ENCODE peak calls at places on chromosomes 3 and 15, in ten cellular contexts. One of them, this sample, is unnamed.
A peak's percentile ranks its signal among the peaks of the same experiment; 100 is the strongest.

GRCh38 chr3:18445421-18446066 is 20.4 kb upstream of the SATB1 start:
- DNase-seq in astrocyte: no peak
- DNase-seq in right cardiac atrium: no peak
- DNase-seq in CD4-positive, alpha-beta memory T cell: peak; percentile 92
- DNase-seq in upper lobe of right lung: no peak
- DNase-seq in RWPE1: no peak
- DNase-seq in coronary artery: no peak
- DNase-seq in aorta: peak; percentile 53
- DNase-seq in psoas muscle: no peak
- DNase-seq in Peyer's patch: peak; percentile 83
- DNase-seq in this sample: peak; percentile 95

GRCh38 chr3:99699841-99700240 is 61.4 kb downstream of the COL8A1 start:
- DNase-seq in coronary artery: no peak
- DNase-seq in upper lobe of right lung: no peak
- DNase-seq in RWPE1: no peak
- DNase-seq in CD4-positive, alpha-beta memory T cell: peak; percentile 35
- DNase-seq in Peyer's patch: no peak
- DNase-seq in right cardiac atrium: no peak
- DNase-seq in astrocyte: peak; percentile 92
- DNase-seq in psoas muscle: no peak
- DNase-seq in aorta: no peak
- DNase-seq in this sample: no peak

GRCh38 chr15:57923311-57923710 is 142.2 kb downstream of the ALDH1A2 start:
- DNase-seq in aorta: no peak
- DNase-seq in astrocyte: no peak
- DNase-seq in coronary artery: no peak
- DNase-seq in upper lobe of right lung: no peak
- DNase-seq in psoas muscle: no peak
- DNase-seq in Peyer's patch: no peak
- DNase-seq in right cardiac atrium: no peak
- DNase-seq in CD4-positive, alpha-beta memory T cell: no peak
- DNase-seq in RWPE1: no peak
- DNase-seq in this sample: no peak

GRCh38 chr15:66214236-66214635 is 39.3 kb downstream of the MEGF11 start:
- DNase-seq in coronary artery: no peak
- DNase-seq in psoas muscle: no peak
- DNase-seq in Peyer's patch: no peak
- DNase-seq in right cardiac atrium: no peak
- DNase-seq in upper lobe of right lung: peak; percentile 19
- DNase-seq in aorta: no peak
- DNase-seq in CD4-positive, alpha-beta memory T cell: no peak
- DNase-seq in RWPE1: no peak
- DNase-seq in astrocyte: no peak
- DNase-seq in this sample: no peak

GRCh38 chr15:32675474-32675873 is 34.0 kb downstream of the SCG5 start:
- DNase-seq in upper lobe of right lung: no peak
- DNase-seq in CD4-positive, alpha-beta memory T cell: no peak
- DNase-seq in right cardiac atrium: no peak
- DNase-seq in Peyer's patch: no peak
- DNase-seq in aorta: no peak
- DNase-seq in RWPE1: no peak
- DNase-seq in psoas muscle: no peak
- DNase-seq in astrocyte: no peak
- DNase-seq in coronary artery: no peak
- DNase-seq in this sample: no peak

GRCh38 chr3:48247401-48247807 is 6.5 kb downstream of the ZNF589 start:
- DNase-seq in astrocyte: peak; percentile 27
- DNase-seq in aorta: no peak
- DNase-seq in psoas muscle: no peak
- DNase-seq in CD4-positive, alpha-beta memory T cell: no peak
- DNase-seq in Peyer's patch: peak; percentile 38
- DNase-seq in coronary artery: no peak
- DNase-seq in RWPE1: peak; percentile 6
- DNase-seq in upper lobe of right lung: no peak
- DNase-seq in right cardiac atrium: no peak
- DNase-seq in this sample: no peak

GRCh38 chr15:49238342-49238741 is 68.3 kb downstream of the GALK2 start:
- DNase-seq in aorta: no peak
- DNase-seq in right cardiac atrium: no peak
- DNase-seq in coronary artery: no peak
- DNase-seq in RWPE1: no peak
- DNase-seq in CD4-positive, alpha-beta memory T cell: no peak
- DNase-seq in Peyer's patch: no peak
- DNase-seq in upper lobe of right lung: no peak
- DNase-seq in psoas muscle: no peak
- DNase-seq in astrocyte: peak; percentile 85
- DNase-seq in this sample: no peak

GRCh38 chr15:54280726-54281125 is 302.5 kb downstream of the UNC13C start:
- DNase-seq in coronary artery: no peak
- DNase-seq in Peyer's patch: no peak
- DNase-seq in astrocyte: no peak
- DNase-seq in upper lobe of right lung: no peak
- DNase-seq in RWPE1: no peak
- DNase-seq in right cardiac atrium: no peak
- DNase-seq in CD4-positive, alpha-beta memory T cell: no peak
- DNase-seq in aorta: no peak
- DNase-seq in psoas muscle: no peak
- DNase-seq in this sample: no peak

GRCh38 chr3:134904333-134904771 is 109.3 kb downstream of the EPHB1 start:
- DNase-seq in Peyer's patch: no peak
- DNase-seq in astrocyte: no peak
- DNase-seq in coronary artery: no peak
- DNase-seq in CD4-positive, alpha-beta memory T cell: no peak
- DNase-seq in aorta: no peak
- DNase-seq in RWPE1: no peak
- DNase-seq in right cardiac atrium: no peak
- DNase-seq in upper lobe of right lung: no peak
- DNase-seq in psoas muscle: no peak
- DNase-seq in this sample: no peak

GRCh38 chr3:29759443-29760033 is 478.7 kb downstream of the RBMS3 start:
- DNase-seq in right cardiac atrium: peak; percentile 39
- DNase-seq in coronary artery: no peak
- DNase-seq in psoas muscle: no peak
- DNase-seq in aorta: no peak
- DNase-seq in upper lobe of right lung: no peak
- DNase-seq in Peyer's patch: no peak
- DNase-seq in RWPE1: no peak
- DNase-seq in CD4-positive, alpha-beta memory T cell: no peak
- DNase-seq in astrocyte: peak; percentile 47
- DNase-seq in this sample: no peak

GRCh38 chr3:111801697-111802655 is 57.1 kb upstream of the PHLDB2 start:
- DNase-seq in aorta: no peak
- DNase-seq in right cardiac atrium: no peak
- DNase-seq in RWPE1: peak; percentile 39
- DNase-seq in psoas muscle: no peak
- DNase-seq in coronary artery: no peak
- DNase-seq in upper lobe of right lung: no peak
- DNase-seq in CD4-positive, alpha-beta memory T cell: no peak
- DNase-seq in astrocyte: peak; percentile 88
- DNase-seq in Peyer's patch: no peak
- DNase-seq in this sample: no peak

GRCh38 chr3:190562866-190563525 is 49.1 kb downstream of the IL1RAP start:
- DNase-seq in astrocyte: peak; percentile 93
- DNase-seq in psoas muscle: no peak
- DNase-seq in upper lobe of right lung: no peak
- DNase-seq in coronary artery: no peak
- DNase-seq in right cardiac atrium: no peak
- DNase-seq in RWPE1: no peak
- DNase-seq in CD4-positive, alpha-beta memory T cell: no peak
- DNase-seq in Peyer's patch: no peak
- DNase-seq in aorta: no peak
- DNase-seq in this sample: no peak

DNA sequence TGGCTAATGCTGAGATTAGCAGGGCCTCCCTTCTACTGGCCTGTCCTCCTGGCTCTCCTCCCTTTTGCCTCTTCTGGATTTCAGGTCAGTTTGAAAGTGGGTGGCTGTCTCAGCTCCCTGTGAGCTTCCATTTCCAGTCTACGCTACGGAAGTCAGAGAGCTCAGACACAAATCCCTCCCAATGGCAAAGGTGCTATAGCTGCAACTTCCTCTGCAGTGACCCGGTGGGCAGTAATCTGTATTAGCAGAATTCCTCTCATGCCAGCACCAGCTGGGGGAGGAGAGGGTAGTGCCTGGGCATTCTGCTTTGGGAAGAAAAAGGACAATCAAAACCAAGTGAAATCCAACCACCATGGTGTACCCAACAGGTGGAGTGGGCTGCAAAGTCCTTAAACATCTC is 171.4 kb downstream of the STT3B start:
- DNase-seq in coronary artery: no peak
- DNase-seq in CD4-positive, alpha-beta memory T cell: no peak
- DNase-seq in upper lobe of right lung: no peak
- DNase-seq in Peyer's patch: no peak
- DNase-seq in aorta: no peak
- DNase-seq in RWPE1: no peak
- DNase-seq in right cardiac atrium: no peak
- DNase-seq in astrocyte: no peak
- DNase-seq in psoas muscle: no peak
- DNase-seq in this sample: no peak
- H3K27ac ChIP-seq in coronary artery: no peak overlapping the region
- H3K27ac ChIP-seq in CD4-positive, alpha-beta memory T cell: no peak overlapping the region
- H3K27ac ChIP-seq in upper lobe of right lung: no peak overlapping the region
- H3K27ac ChIP-seq in Peyer's patch: no peak overlapping the region
- H3K27ac ChIP-seq in aorta: no peak overlapping the region
- H3K27ac ChIP-seq in RWPE1: peak overlapping the region; percentile 12
- H3K27ac ChIP-seq in right cardiac atrium: no peak overlapping the region
- H3K27ac ChIP-seq in astrocyte: no peak overlapping the region
- H3K27ac ChIP-seq in psoas muscle: peak overlapping the region; percentile 50
- H3K27ac ChIP-seq in this sample: no peak overlapping the region

DNA sequence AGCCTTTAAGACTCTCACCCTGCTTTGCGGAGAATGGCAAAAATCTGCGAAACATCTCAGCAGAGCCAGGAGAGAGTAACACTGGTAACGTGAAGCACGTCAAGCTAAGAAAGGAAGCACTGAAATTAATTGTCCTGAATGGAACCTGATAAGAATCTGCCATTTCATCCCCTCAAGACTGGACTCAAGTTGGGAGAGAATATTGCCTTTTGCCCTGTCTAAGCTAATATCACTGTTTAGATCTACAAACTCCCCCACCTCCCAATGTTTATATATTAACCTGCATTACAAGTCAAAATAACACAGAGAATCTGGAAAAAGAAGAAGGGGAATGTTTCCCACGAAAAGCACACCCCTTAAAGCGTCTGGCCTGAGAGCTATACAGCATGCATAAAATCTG is 1.6 kb upstream of the KAT2B start:
- DNase-seq in upper lobe of right lung: no peak
- DNase-seq in aorta: no peak
- DNase-seq in CD4-positive, alpha-beta memory T cell: no peak
- DNase-seq in psoas muscle: no peak
- DNase-seq in RWPE1: no peak
- DNase-seq in right cardiac atrium: no peak
- DNase-seq in astrocyte: no peak
- DNase-seq in coronary artery: no peak
- DNase-seq in Peyer's patch: no peak
- DNase-seq in this sample: no peak
- H3K27ac ChIP-seq in upper lobe of right lung: peak overlapping the region; percentile 93
- H3K27ac ChIP-seq in aorta: peak overlapping the region; percentile 6
- H3K27ac ChIP-seq in CD4-positive, alpha-beta memory T cell: peak overlapping the region; percentile 79
- H3K27ac ChIP-seq in psoas muscle: peak overlapping the region; percentile 95
- H3K27ac ChIP-seq in RWPE1: no peak overlapping the region
- H3K27ac ChIP-seq in right cardiac atrium: peak overlapping the region; percentile 46
- H3K27ac ChIP-seq in astrocyte: no peak overlapping the region
- H3K27ac ChIP-seq in coronary artery: peak overlapping the region; percentile 96
- H3K27ac ChIP-seq in Peyer's patch: peak overlapping the region; percentile 89
- H3K27ac ChIP-seq in this sample: peak overlapping the region; percentile 88

GRCh38 chr3:139173372-139174108 is 128.8 kb upstream of the PRR23C start:
- DNase-seq in psoas muscle: no peak
- DNase-seq in RWPE1: no peak
- DNase-seq in upper lobe of right lung: no peak
- DNase-seq in coronary artery: no peak
- DNase-seq in Peyer's patch: no peak
- DNase-seq in CD4-positive, alpha-beta memory T cell: no peak
- DNase-seq in aorta: no peak
- DNase-seq in astrocyte: peak; percentile 18
- DNase-seq in right cardiac atrium: peak; percentile 33
- DNase-seq in this sample: no peak
- H3K27ac ChIP-seq in psoas muscle: no peak overlapping the region
- H3K27ac ChIP-seq in RWPE1: no peak overlapping the region
- H3K27ac ChIP-seq in upper lobe of right lung: no peak overlapping the region
- H3K27ac ChIP-seq in coronary artery: no peak overlapping the region
- H3K27ac ChIP-seq in Peyer's patch: no peak overlapping the region
- H3K27ac ChIP-seq in CD4-positive, alpha-beta memory T cell: no peak overlapping the region
- H3K27ac ChIP-seq in aorta: no peak overlapping the region
- H3K27ac ChIP-seq in astrocyte: no peak overlapping the region
- H3K27ac ChIP-seq in right cardiac atrium: no peak overlapping the region
- H3K27ac ChIP-seq in this sample: no peak overlapping the region

DNA sequence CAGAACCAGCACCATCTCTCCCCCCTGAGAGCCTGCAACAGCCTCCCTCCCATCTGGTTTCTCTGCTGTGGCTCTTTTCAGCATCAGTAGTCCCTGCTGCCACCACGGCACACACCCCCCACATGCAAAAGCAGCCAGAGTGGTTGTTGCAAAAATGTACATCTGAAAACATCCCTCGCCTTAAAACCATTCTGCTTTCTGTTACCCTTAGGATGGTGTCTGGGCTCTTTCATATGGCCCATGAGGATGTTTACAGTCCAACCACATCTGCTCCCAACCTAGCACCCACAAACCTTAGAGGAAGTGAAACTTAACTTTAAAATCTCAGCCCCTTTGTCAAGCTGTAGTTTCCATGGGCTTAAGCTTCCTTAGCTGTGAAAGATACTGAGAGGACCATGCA is 829 bp downstream of the TTC21A start:
- DNase-seq in astrocyte: no peak
- DNase-seq in RWPE1: no peak
- DNase-seq in right cardiac atrium: no peak
- DNase-seq in psoas muscle: no peak
- DNase-seq in CD4-positive, alpha-beta memory T cell: peak; percentile 60
- DNase-seq in coronary artery: no peak
- DNase-seq in aorta: no peak
- DNase-seq in upper lobe of right lung: no peak
- DNase-seq in Peyer's patch: peak; percentile 77
- DNase-seq in this sample: peak; percentile 72
- H3K27ac ChIP-seq in astrocyte: no peak overlapping the region
- H3K27ac ChIP-seq in RWPE1: peak overlapping the region; percentile 83
- H3K27ac ChIP-seq in right cardiac atrium: no peak overlapping the region
- H3K27ac ChIP-seq in psoas muscle: peak overlapping the region; percentile 100
- H3K27ac ChIP-seq in CD4-positive, alpha-beta memory T cell: peak overlapping the region; percentile 76
- H3K27ac ChIP-seq in coronary artery: no peak overlapping the region
- H3K27ac ChIP-seq in aorta: no peak overlapping the region
- H3K27ac ChIP-seq in upper lobe of right lung: peak overlapping the region; percentile 98
- H3K27ac ChIP-seq in Peyer's patch: peak overlapping the region; percentile 97
- H3K27ac ChIP-seq in this sample: peak overlapping the region; percentile 66